ENCODE peak calls at places on chromosomes 1 and 21, in ten cellular contexts. E is SK-N-SH, N is HepG2, T is mammary epithelial cell, L is astrocyte, A is H9, J is NT2/D1, C is colonic mucosa, Q is fibroblast of lung, S is GM23248. I is an unnamed sample. For H3K4me1 and H3K9me3, the result is how much of the 10 kb centered on the place peaks cover.

GRCh38 chr1:56819393-56819899 is at the start of gene FYB2:
- DNase-seq in E (no peak), Q (no peak), C (peak), J (no peak), A (peak), T (no peak), N (peak), S (no peak), L (no peak), I (no peak)

GRCh38 chr1:151416231-151416630 is 16.9 kb downstream of the PSMB4 start:
- DNase-seq in C (no peak), A (no peak), L (peak), S (peak), E (no peak), T (peak), N (no peak), Q (peak), J (no peak), I (peak)

GRCh38 chr1:2940178-2940577 is 81.1 kb upstream of the ACTRT2 start:
- DNase-seq in L (no peak), N (no peak), Q (no peak), C (no peak), T (no peak), S (no peak), A (no peak), J (no peak), E (no peak), I (no peak)

GRCh38 chr1:105565006-105565405 is 1491.5 kb upstream of the PRMT6 start:
- DNase-seq in N (no peak), A (no peak), L (no peak), J (no peak), C (no peak), S (no peak), Q (no peak), E (no peak), T (no peak), I (no peak)

GRCh38 chr1:38815903-38816627 is 43.5 kb downstream of the RRAGC start:
- DNase-seq in J (no peak), C (no peak), N (no peak), S (peak), T (no peak), E (no peak), L (no peak), A (peak), Q (no peak), I (no peak)

GRCh38 chr1:199041173-199041914 is 402.5 kb downstream of the PTPRC start:
- DNase-seq in N (no peak), E (no peak), S (no peak), Q (no peak), L (peak), A (no peak), T (no peak), J (no peak), C (no peak), I (no peak)

GRCh38 chr1:94160811-94161210 is 39.9 kb upstream of the ABCA4 start:
- DNase-seq in N (peak), E (no peak), Q (peak), L (peak), T (peak), J (peak), S (peak), A (no peak), C (no peak), I (peak)

GRCh38 chr1:15262711-15263110 is 15.7 kb downstream of the FHAD1 start:
- DNase-seq in C (no peak), Q (no peak), N (no peak), A (no peak), S (no peak), T (no peak), E (no peak), J (no peak), L (no peak), I (no peak)

GRCh38 chr1:20390589-20391331 is 95.2 kb downstream of the CAMK2N1 start:
- DNase-seq in E (no peak), Q (no peak), C (no peak), J (no peak), T (peak), N (no peak), A (no peak), S (peak), L (peak), I (no peak)

GRCh38 chr1:111628153-111628552 is 8.6 kb downstream of the RAP1A start:
- DNase-seq in L (peak), C (no peak), J (no peak), S (no peak), Q (no peak), N (no peak), T (no peak), A (no peak), E (no peak), I (no peak)

GRCh38 chr1:1318131-1318652 is 6.3 kb downstream of the INTS11 start:
- DNase-seq in T (peak), N (peak), A (no peak), Q (peak), J (no peak), E (no peak), C (peak), S (peak), L (peak), I (peak)

GRCh38 chr1:85224734-85225623 is 24.2 kb upstream of the SYDE2 start:
- DNase-seq in T (peak), L (no peak), C (peak), E (no peak), Q (peak), N (no peak), J (no peak), A (peak), S (no peak), I (peak)

GRCh38 chr1:206556748-206557635 is 49.7 kb downstream of the RASSF5 start:
- DNase-seq in E (peak), A (peak), N (no peak), C (peak), S (peak), T (peak), J (peak), L (no peak), Q (peak), I (peak)

GRCh38 chr1:94084085-94084484 is 36.9 kb downstream of the ABCA4 start:
- DNase-seq in C (no peak), S (no peak), T (no peak), Q (no peak), A (no peak), E (no peak), L (no peak), N (no peak), J (no peak), I (no peak)

GRCh38 chr1:17768651-17769241 is 13.6 kb downstream of the ACTL8 start:
- DNase-seq in C (peak), T (no peak), N (no peak), L (peak), S (peak), Q (peak), A (no peak), E (no peak), J (peak), I (peak)

GRCh38 chr1:145891143-145891542 is 5.5 kb upstream of the ANKRD35 start:
- DNase-seq in L (peak), T (peak), S (no peak), Q (peak), C (no peak), J (no peak), E (no peak), A (no peak), N (peak), I (peak)

GRCh38 chr1:234412830-234413229 is 39.6 kb downstream of the COA6 start:
- DNase-seq in S (no peak), N (no peak), Q (no peak), T (no peak), C (no peak), J (no peak), A (no peak), L (no peak), E (no peak), I (no peak)

GRCh38 chr1:150464422-150464826 is 22.8 kb upstream of the TARS2 start:
- DNase-seq in T (peak), L (peak), A (peak), Q (peak), E (peak), C (peak), S (peak), N (peak), J (peak), I (peak)

GRCh38 chr1:109482796-109483638 is 688 bp upstream of the ATXN7L2 start:
- DNase-seq in T (no peak), S (peak), C (no peak), Q (no peak), N (no peak), E (peak), A (no peak), J (no peak), L (no peak), I (no peak)

GRCh38 chr1:221543529-221544120 is 198.3 kb downstream of the DUSP10 start:
- DNase-seq in N (no peak), T (peak), E (peak), A (no peak), S (peak), Q (peak), J (peak), C (no peak), L (peak), I (peak)

GRCh38 chr1:228031276-228031995 is 24.6 kb downstream of the WNT3A start:
- DNase-seq in A (peak), L (no peak), J (no peak), T (no peak), S (no peak), N (no peak), C (no peak), E (no peak), Q (no peak), I (no peak)

GRCh38 chr1:100130552-100131077 is 2.1 kb downstream of the SASS6 start:
- DNase-seq in C (no peak), Q (peak), T (no peak), N (peak), J (no peak), L (no peak), A (no peak), S (peak), E (no peak), I (no peak)

GRCh38 chr1:111422546-111423391 is 4.8 kb downstream of the OVGP1 start:
- DNase-seq in C (peak), A (no peak), J (no peak), E (no peak), N (peak), T (peak), S (peak), Q (no peak), L (no peak), I (peak)

GRCh38 chr1:6348511-6349191 is 44.9 kb downstream of the ACOT7 start:
- DNase-seq in A (no peak), J (no peak), E (no peak), Q (peak), N (no peak), L (peak), T (peak), S (no peak), C (peak), I (no peak)

GRCh38 chr1:116208136-116208535 is 96.9 kb downstream of the MAB21L3 start:
- DNase-seq in N (no peak), S (no peak), C (no peak), Q (no peak), A (no peak), L (no peak), E (no peak), J (no peak), T (no peak), I (no peak)

GRCh38 chr21:42417533-42417932 is 13.8 kb downstream of the UBASH3A start:
- DNase-seq in T (no peak), A (no peak), S (no peak), N (no peak), C (no peak), L (no peak), E (no peak), Q (no peak), J (no peak), I (no peak)

GRCh38 chr1:119542492-119542946 is 35.5 kb downstream of the HSD3B1 start:
- DNase-seq in J (no peak), S (peak), C (no peak), E (no peak), N (no peak), T (peak), L (peak), A (no peak), Q (no peak), I (no peak)

GRCh38 chr1:100928128-100928527 is 32.2 kb downstream of the SLC30A7 start:
- DNase-seq in N (no peak), C (no peak), E (peak), Q (no peak), T (no peak), A (peak), L (no peak), S (no peak), J (peak), I (no peak)

GRCh38 chr1:112722601-112723510 is 7.7 kb upstream of the PPM1J start:
- DNase-seq in E (no peak), S (peak), Q (peak), J (no peak), N (no peak), T (no peak), C (no peak), L (no peak), A (peak), I (peak)

GRCh38 chr1:180542530-180543171 is 16.1 kb upstream of the OVAAL start:
- DNase-seq in L (peak), N (no peak), E (no peak), J (no peak), C (no peak), A (no peak), S (peak), T (no peak), Q (no peak), I (peak)

GRCh38 chr1:167515893-167516321 is 2.4 kb downstream of the CD247 start:
- DNase-seq in S (no peak), N (no peak), L (no peak), E (no peak), J (no peak), C (no peak), T (no peak), Q (no peak), A (no peak), I (no peak)

GRCh38 chr1:181010789-181011188 is 11.9 kb downstream of the STX6 start:
- DNase-seq in J (no peak), L (peak), N (no peak), Q (no peak), C (no peak), S (peak), T (no peak), A (no peak), E (no peak), I (peak)

GRCh38 chr1:232963366-232963765 is 13.0 kb downstream of the NTPCR start:
- DNase-seq in S (no peak), E (no peak), N (no peak), J (no peak), Q (peak), C (no peak), T (no peak), L (peak), A (no peak), I (no peak)

GRCh38 chr1:91502882-91503184 is 2.2 kb downstream of the CDC7 start:
- DNase-seq in S (peak), L (peak), C (no peak), T (no peak), A (no peak), N (peak), J (no peak), Q (peak), E (no peak), I (no peak)

GRCh38 chr1:171290611-171291010 is 23.4 kb upstream of the FMO4 start:
- DNase-seq in L (no peak), T (no peak), N (no peak), J (no peak), A (no peak), C (no peak), S (no peak), Q (no peak), E (no peak), I (no peak)

GRCh38 chr1:218778731-218779130 is 394.9 kb upstream of the LYPLAL1 start:
- DNase-seq in C (no peak), S (no peak), E (peak), J (no peak), L (no peak), Q (no peak), T (no peak), A (no peak), N (no peak), I (peak)

GRCh38 chr1:45305231-45305630 is 21.5 kb upstream of the HPDL start:
- DNase-seq in C (no peak), L (no peak), T (no peak), N (no peak), A (no peak), J (no peak), S (no peak), E (no peak), Q (no peak), I (no peak)
- H3K9ac ChIP-seq in C (peak), L (no peak), T (no peak), N (peak), A (no peak), J (no peak), S (no peak), E (no peak), Q (no peak), I (no peak)

GRCh38 chr1:155944396-155944728 is 2.9 kb downstream of the RXFP4 start:
- DNase-seq in Q (peak), C (no peak), T (no peak), S (no peak), N (no peak), J (no peak), L (no peak), E (peak), A (no peak), I (no peak)

GRCh38 chr1:155947741-155948140 is 6.3 kb downstream of the RXFP4 start:
- DNase-seq in S (no peak), J (no peak), L (no peak), E (peak), C (no peak), Q (no peak), T (no peak), A (no peak), N (no peak), I (no peak)

GRCh38 chr1:155950829-155951228 is 9.4 kb downstream of the RXFP4 start:
- DNase-seq in S (no peak), Q (no peak), E (peak), L (no peak), J (no peak), T (no peak), N (no peak), A (no peak), C (no peak), I (no peak)

GRCh38 chr1:155946633-155947219 is 5.3 kb downstream of the RXFP4 start:
- DNase-seq in Q (no peak), N (no peak), A (no peak), E (no peak), L (no peak), C (no peak), J (no peak), S (no peak), T (no peak), I (no peak)

DNA sequence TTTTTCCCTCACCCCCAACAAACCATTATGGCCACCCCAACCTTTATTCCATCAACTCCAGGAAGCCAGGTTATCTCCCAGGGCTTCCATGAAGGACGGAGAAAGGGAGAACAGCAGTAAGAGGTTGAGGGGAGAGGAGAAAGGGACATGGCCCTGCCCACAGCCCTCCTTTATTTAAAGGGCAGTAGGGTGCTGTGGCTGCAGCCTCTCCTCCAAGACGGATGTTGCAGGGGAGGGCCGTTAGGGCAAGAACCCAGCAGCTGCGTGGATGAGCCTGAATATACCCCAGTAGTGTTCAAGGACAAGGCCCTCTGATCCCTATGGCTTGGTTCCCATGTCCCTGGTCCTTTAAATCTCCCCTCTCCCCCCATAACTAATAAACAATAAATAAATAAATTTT is 5.9 kb downstream of the RXFP4 start:
- DNase-seq in E (no peak), Q (no peak), S (no peak), A (no peak), N (no peak), L (no peak), T (no peak), C (no peak), J (no peak), I (no peak)
- H3K4me1 ChIP-seq in E (under half), Q (under half), S (under half), A (under half), N (under half), L (under half), T (under half), C (under half), J (under half), I (under half)

GRCh38 chr1:155695107-155695506 is 6.2 kb downstream of the DAP3 start:
- DNase-seq in Q (no peak), J (no peak), N (no peak), C (no peak), E (no peak), A (no peak), L (no peak), S (no peak), T (peak), I (no peak)

GRCh38 chr1:155694167-155694566 is 5.3 kb downstream of the DAP3 start:
- DNase-seq in T (no peak), A (no peak), C (no peak), S (no peak), N (no peak), Q (no peak), L (no peak), E (no peak), J (no peak), I (no peak)

GRCh38 chr1:155697046-155697445 is 8.2 kb downstream of the DAP3 start:
- DNase-seq in L (no peak), T (no peak), J (no peak), S (no peak), N (no peak), Q (no peak), A (no peak), E (no peak), C (no peak), I (no peak)

GRCh38 chr1:155696524-155696923 is 7.6 kb downstream of the DAP3 start:
- DNase-seq in A (no peak), S (no peak), T (no peak), E (no peak), J (no peak), Q (no peak), C (no peak), N (no peak), L (no peak), I (no peak)

GRCh38 chr1:155695608-155696007 is 6.7 kb downstream of the DAP3 start:
- DNase-seq in E (no peak), L (no peak), T (no peak), J (no peak), S (no peak), C (no peak), N (no peak), A (no peak), Q (no peak), I (no peak)
- H3K9me3 ChIP-seq in E (under half), L (under half), T (under half), J (half or more), S (under half), C (under half), N (under half), A (under half), Q (under half), I (under half)

GRCh38 chr1:21763236-21763635 is 19.7 kb downstream of the USP48 start:
- DNase-seq in L (no peak), Q (no peak), N (no peak), S (no peak), C (no peak), E (no peak), T (no peak), J (no peak), A (no peak), I (no peak)
- H3K9ac ChIP-seq in L (no peak), Q (no peak), N (no peak), S (no peak), C (no peak), E (no peak), T (no peak), J (no peak), A (no peak), I (no peak)

GRCh38 chr1:230131457-230131856 is 64.4 kb downstream of the GALNT2 start:
- DNase-seq in L (no peak), S (no peak), N (no peak), C (no peak), Q (no peak), E (no peak), J (no peak), T (no peak), A (no peak), I (no peak)
- H3K4me1 ChIP-seq in L (under half), S (under half), N (under half), C (under half), Q (under half), E (under half), J (under half), T (under half), A (under half), I (under half)

DNA sequence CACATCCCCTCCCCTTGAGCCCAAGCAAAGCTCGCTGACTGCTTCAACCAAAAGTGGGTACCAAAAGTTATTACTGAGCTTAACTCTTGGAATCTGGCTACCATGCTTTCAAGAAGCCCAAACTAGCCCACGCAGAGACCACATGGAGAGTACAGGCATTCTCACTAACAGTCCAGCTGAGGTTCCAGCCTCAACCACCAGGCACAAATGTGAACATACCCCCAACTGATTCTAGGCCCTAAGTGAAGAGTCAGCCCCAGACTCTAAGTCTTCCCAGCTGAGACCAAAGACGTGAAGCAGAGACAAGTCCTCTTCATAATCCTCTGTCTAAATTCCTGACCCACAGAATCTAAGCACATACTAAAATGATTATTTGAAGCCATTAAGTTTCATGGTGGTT is 36.8 kb downstream of the EVI5 start:
- DNase-seq in A (no peak), T (no peak), Q (no peak), J (no peak), S (peak), L (no peak), E (no peak), C (no peak), N (no peak), I (no peak)
- H3K9me3 ChIP-seq in A (under half), T (under half), Q (under half), J (under half), S (under half), L (under half), E (under half), C (under half), N (under half), I (under half)

GRCh38 chr1:209674957-209675566 is at the start of gene G0S2:
- DNase-seq in Q (peak), A (peak), S (peak), E (peak), J (peak), N (no peak), L (peak), C (peak), T (no peak), I (peak)

GRCh38 chr1:209678981-209679539 is 3.8 kb downstream of the G0S2 start:
- DNase-seq in A (no peak), E (no peak), S (no peak), C (no peak), Q (no peak), J (no peak), L (no peak), T (no peak), N (no peak), I (no peak)

GRCh38 chr1:209673631-209674417 is 1.4 kb upstream of the G0S2 start:
- DNase-seq in N (no peak), E (no peak), A (no peak), J (no peak), Q (peak), C (peak), T (no peak), S (no peak), L (no peak), I (peak)

GRCh38 chr1:209672705-209673630 is 2.2 kb upstream of the G0S2 start:
- DNase-seq in Q (peak), E (no peak), C (no peak), L (no peak), T (peak), A (no peak), S (peak), N (no peak), J (no peak), I (no peak)

GRCh38 chr1:209675567-209676154 is 449 bp downstream of the G0S2 start:
- DNase-seq in N (no peak), J (peak), L (peak), E (peak), A (peak), Q (peak), C (peak), S (peak), T (no peak), I (peak)
- H3K9ac ChIP-seq in N (no peak), J (peak), L (peak), E (peak), A (peak), Q (no peak), C (peak), S (no peak), T (no peak), I (peak)